ENCODE peak calls at places on chromosomes 2 and 18, in seven cellular contexts. F is H9, P is mesendoderm, N is neuronal stem cell, I is IMR-90, K is mesenchymal stem cell, U is H1. B is an unnamed sample.

GRCh38 chr2:135657806-135658582 is 83.7 kb upstream of the UBXN4 start:
- DNase-seq in F (no peak), P (no peak), N (no peak), I (no peak), K (no peak), U (no peak), B (no peak)

GRCh38 chr2:98508690-98509054 is 64.0 kb downstream of the INPP4A start:
- DNase-seq in F (no peak), P (no peak), N (no peak), I (peak), K (peak), U (no peak), B (peak)

GRCh38 chr18:48263913-48264506 is 145.2 kb downstream of the ZBTB7C start:
- DNase-seq in F (no peak), P (no peak), N (no peak), I (no peak), K (no peak), U (no peak), B (no peak)

GRCh38 chr2:8481463-8482009 is 200.3 kb upstream of the ID2 start:
- DNase-seq in F (no peak), P (no peak), N (no peak), I (no peak), K (no peak), U (no peak), B (no peak)

GRCh38 chr18:66548747-66549146 is 55.1 kb downstream of the CDH19 start:
- DNase-seq in F (no peak), P (peak), N (no peak), I (no peak), K (no peak), U (no peak), B (no peak)

GRCh38 chr2:175844169-175844568 is 157.9 kb downstream of the LNPK start:
- DNase-seq in F (no peak), P (peak), N (no peak), I (peak), K (peak), U (no peak), B (peak)

GRCh38 chr2:213640742-213641425 is 356.6 kb downstream of the SPAG16 start:
- DNase-seq in F (no peak), P (no peak), N (no peak), I (no peak), K (no peak), U (no peak), B (no peak)

GRCh38 chr2:11535899-11536344 is 2.1 kb downstream of the GREB1 start:
- DNase-seq in F (no peak), P (no peak), N (no peak), I (no peak), K (no peak), U (peak), B (no peak)

GRCh38 chr18:50820901-50821520 is 1.2 kb upstream of the MRO start:
- DNase-seq in F (no peak), P (no peak), N (no peak), I (no peak), K (no peak), U (no peak), B (no peak)

GRCh38 chr18:8696749-8697211 is 8.6 kb upstream of the MTCL1 start:
- DNase-seq in F (peak), P (peak), N (peak), I (peak), K (peak), U (peak), B (peak)

GRCh38 chr2:207885010-207885409 is 115.3 kb upstream of the FZD5 start:
- DNase-seq in F (no peak), P (no peak), N (no peak), I (no peak), K (no peak), U (no peak), B (no peak)

GRCh38 chr2:233821196-233821595 is 33.1 kb downstream of the HJURP start:
- DNase-seq in F (no peak), P (no peak), N (no peak), I (no peak), K (no peak), U (no peak), B (no peak)

GRCh38 chr2:10446631-10447030 is 1.5 kb downstream of the ODC1 start:
- DNase-seq in F (no peak), P (no peak), N (no peak), I (no peak), K (no peak), U (no peak), B (no peak)

DNA sequence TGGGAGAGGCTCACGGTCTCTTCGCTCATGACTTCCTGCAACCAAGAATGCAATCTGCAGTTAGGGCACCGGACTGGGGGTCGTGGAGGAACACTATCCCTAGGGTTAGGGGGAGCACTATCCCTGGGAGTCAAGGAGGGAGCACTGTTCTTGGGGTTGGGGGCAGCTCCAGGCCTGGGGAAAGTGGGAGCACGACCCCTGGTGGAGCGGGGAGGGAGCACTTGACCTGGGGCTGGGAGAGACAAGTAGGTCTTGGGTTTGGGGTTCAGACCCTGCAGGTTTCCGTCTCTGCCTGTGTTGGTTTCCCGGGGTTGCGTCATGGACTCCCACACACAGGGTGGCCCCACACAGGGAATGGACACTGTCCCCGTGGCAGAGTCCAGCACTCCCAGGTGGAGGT is 133.6 kb downstream of the TPO start:
- DNase-seq in F (no peak), P (no peak), N (no peak), I (no peak), K (no peak), U (no peak), B (no peak)
- H2BK5ac ChIP-seq in F (no peak), P (no peak), N (no peak), I (no peak), K (no peak), U (no peak), B (no peak)

DNA sequence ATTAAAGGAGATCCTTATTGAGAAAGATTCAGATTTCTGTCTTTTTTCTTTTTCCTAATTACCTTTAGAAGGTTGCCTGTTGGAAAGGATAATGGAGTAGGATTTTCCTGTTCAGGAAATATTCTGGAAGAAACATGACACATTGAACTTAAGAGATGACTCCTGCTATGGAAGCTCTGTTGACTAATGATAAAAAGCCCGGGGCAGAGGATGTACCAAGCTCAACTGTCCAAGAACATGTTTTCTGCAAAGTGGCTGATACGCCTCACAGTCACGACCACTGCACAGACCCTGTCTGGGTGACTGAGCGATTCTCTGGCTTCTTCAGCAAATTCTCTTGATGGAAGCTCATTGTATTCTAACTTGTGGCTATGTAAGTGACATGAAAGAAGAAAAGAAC is 86.2 kb upstream of the THOC1 start:
- DNase-seq in F (no peak), P (no peak), N (no peak), I (no peak), K (peak), U (no peak), B (no peak)
- H3K4me2 ChIP-seq in F (no peak), P (no peak), N (no peak), I (no peak), K (no peak), U (no peak), B (no peak)

DNA sequence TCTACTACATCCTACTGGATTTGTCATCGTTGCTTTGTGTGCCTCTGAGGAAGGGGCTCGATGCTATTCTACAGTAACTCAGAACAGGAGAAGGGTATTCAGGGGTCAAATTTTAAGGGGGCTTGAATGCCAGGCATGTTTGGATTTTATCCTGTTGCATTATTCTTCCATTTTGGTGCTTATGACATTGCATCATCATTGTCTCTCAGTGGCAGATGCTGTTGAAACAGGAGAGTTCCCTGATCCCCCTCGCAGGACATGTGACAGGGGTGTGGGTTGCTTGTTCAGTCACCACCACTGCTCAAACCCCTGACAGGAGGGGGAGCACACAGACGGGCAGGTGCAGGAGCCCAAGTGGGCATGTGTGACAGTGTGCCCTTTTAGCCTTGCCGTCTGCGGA is 156.7 kb downstream of the SLC4A3 start:
- DNase-seq in F (no peak), P (no peak), N (no peak), I (no peak), K (no peak), U (no peak), B (no peak)
- H2BK5ac ChIP-seq in F (no peak), P (no peak), N (no peak), I (no peak), K (no peak), U (no peak), B (no peak)

DNA sequence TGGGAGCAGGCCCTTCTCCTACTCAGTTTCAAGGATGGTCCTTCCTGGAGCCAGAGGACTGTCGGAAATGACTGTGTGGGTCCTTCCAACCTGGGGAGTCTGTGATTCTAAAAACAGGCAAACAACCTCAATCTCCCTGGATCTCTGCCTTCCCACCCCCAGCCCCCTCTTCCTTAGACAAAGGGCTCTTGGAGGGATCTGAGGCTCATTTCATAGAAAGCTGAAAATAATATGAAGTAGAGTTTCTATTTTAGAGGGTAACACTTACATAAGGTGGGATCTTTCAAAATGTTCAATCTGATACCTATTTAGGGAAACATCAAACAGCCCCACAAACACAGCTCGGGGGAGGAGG is 69.4 kb downstream of the RHOB start:
- DNase-seq in F (no peak), P (no peak), N (no peak), I (no peak), K (no peak), U (no peak), B (no peak)
- H3K4me2 ChIP-seq in F (no peak), P (no peak), N (no peak), I (no peak), K (no peak), U (no peak), B (no peak)